ENCODE peak calls at places on chromosomes 7 and 10, in eight cellular contexts. P is neuronal stem cell, F is DND-41, C is GM23248, U is mesendoderm, W is hepatocyte, Y is HL-60, A is stomach. X is an unnamed sample.

GRCh38 chr7:40887099-40887498 is 752.3 kb downstream of the SUGCT start:
- DNase-seq in A (no peak), F (no peak), P (no peak), C (peak), W (no peak), U (no peak), Y (no peak), X (no peak)

GRCh38 chr7:27148776-27149641 is 1.4 kb upstream of the HOXA6 start:
- DNase-seq in W (no peak), C (peak), P (no peak), F (no peak), U (no peak), Y (no peak), A (no peak), X (peak)

GRCh38 chr7:81284576-81284975 is 365.7 kb upstream of the SEMA3C start:
- DNase-seq in Y (no peak), F (no peak), C (peak), A (no peak), U (peak), P (no peak), W (no peak), X (no peak)

GRCh38 chr7:40298421-40298820 is 163.6 kb downstream of the SUGCT start:
- DNase-seq in A (no peak), P (no peak), W (no peak), F (no peak), C (peak), U (no peak), Y (no peak), X (no peak)

GRCh38 chr7:21953766-21954165 is 8.1 kb upstream of the CDCA7L start:
- DNase-seq in U (no peak), C (no peak), W (no peak), Y (no peak), F (no peak), A (no peak), P (no peak), X (no peak)

GRCh38 chr10:93947055-93947454 is 46.7 kb upstream of the PLCE1 start:
- DNase-seq in A (no peak), F (no peak), Y (no peak), U (peak), P (no peak), C (peak), W (peak), X (no peak)

GRCh38 chr7:17408904-17409290 is 110.4 kb downstream of the AHR start:
- DNase-seq in C (peak), U (no peak), P (no peak), F (no peak), W (no peak), Y (no peak), A (no peak), X (no peak)

GRCh38 chr10:75079436-75080083 is 31.9 kb upstream of the SAMD8 start:
- DNase-seq in W (no peak), C (no peak), U (peak), P (no peak), F (no peak), A (no peak), Y (no peak), X (no peak)

GRCh38 chr7:100626055-100626454 is 13.7 kb downstream of the MOSPD3 start:
- DNase-seq in P (no peak), W (no peak), F (no peak), Y (no peak), C (no peak), U (no peak), A (no peak), X (no peak)

GRCh38 chr7:74479066-74479781 is 25.5 kb downstream of the GTF2IRD1 start:
- DNase-seq in Y (no peak), C (peak), P (no peak), U (no peak), F (no peak), A (peak), W (no peak), X (no peak)

GRCh38 chr7:50793115-50793946 is 10.6 kb upstream of the GRB10 start:
- DNase-seq in Y (peak), A (peak), W (peak), C (peak), U (peak), P (peak), F (no peak), X (no peak)

GRCh38 chr10:73601486-73601921 is 10.4 kb upstream of the USP54 start:
- DNase-seq in F (no peak), P (no peak), C (no peak), A (peak), U (peak), W (peak), Y (no peak), X (no peak)

GRCh38 chr7:156117542-156118245 is 305.4 kb upstream of the SHH start:
- DNase-seq in P (no peak), Y (no peak), F (no peak), C (no peak), U (no peak), W (no peak), A (no peak), X (no peak)

GRCh38 chr10:228366-228765 is 93.1 kb downstream of the ZMYND11 start:
- DNase-seq in Y (no peak), C (no peak), W (no peak), U (no peak), P (no peak), F (no peak), A (no peak), X (no peak)
- H3K27ac ChIP-seq in Y (no peak), C (no peak), W (no peak), U (no peak), P (no peak), F (no peak), A (no peak), X (no peak)

DNA sequence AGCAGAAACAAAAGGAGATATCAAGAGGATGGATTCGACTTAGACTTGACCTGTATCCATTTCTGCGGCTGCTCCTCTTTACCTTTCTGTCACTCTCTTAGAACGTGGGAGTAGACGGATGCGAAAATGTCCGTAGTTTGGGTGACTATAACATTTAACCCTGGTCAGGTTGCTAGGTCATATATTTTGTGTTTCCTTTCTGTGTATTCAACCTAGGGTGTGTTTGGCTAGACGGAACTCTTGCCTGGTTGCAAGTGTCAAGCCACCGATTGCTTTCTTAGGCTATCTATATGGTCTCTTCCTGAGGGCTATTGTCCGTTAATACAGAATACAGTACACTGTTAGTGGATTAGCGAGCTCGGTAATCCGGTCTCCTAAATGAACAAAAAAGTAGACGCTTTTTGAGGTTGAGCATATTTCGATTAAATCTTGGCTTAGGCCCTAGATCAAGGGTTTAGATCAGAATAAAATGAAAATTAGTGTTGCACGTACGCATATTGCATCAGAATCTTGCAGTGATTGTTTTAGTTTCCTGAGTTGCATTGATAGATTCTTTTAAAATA is 1.2 kb downstream of the PTEN start:
- DNase-seq in A (no peak), U (peak), C (peak), W (no peak), Y (no peak), F (no peak), P (peak), X (no peak)
- H3K27ac ChIP-seq in A (peak), U (peak), C (peak), W (peak), Y (peak), F (peak), P (no peak), X (peak)

DNA sequence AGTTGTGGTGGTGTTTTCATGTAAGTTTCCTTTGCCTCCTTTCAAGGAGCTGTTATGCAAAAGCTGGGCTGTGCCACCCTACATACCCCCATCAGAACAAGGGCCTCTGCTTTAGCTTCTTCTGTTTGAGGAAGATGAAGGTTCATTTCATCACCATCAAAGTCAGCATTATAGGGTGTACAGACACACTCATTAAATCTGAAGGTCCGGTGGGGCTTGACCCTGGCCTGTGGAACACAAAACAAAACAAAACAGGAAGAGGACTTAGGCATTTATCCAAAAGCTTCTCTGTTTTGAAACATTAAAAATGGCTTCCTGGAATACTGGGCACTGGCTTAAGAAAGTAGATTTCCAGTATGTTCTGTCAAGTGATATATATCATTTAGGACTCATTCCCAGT is 15.8 kb downstream of the POLR3A start:
- DNase-seq in F (no peak), Y (no peak), A (no peak), C (no peak), P (no peak), U (no peak), W (no peak), X (no peak)
- H3K27ac ChIP-seq in F (no peak), Y (no peak), A (no peak), C (no peak), P (no peak), U (no peak), W (no peak), X (no peak)

GRCh38 chr7:2018786-2019692 is 213.7 kb downstream of the MAD1L1 start:
- DNase-seq in Y (peak), A (no peak), W (peak), U (peak), P (no peak), F (no peak), C (peak), X (no peak)
- H3K27ac ChIP-seq in Y (peak), A (peak), W (peak), U (no peak), P (no peak), F (no peak), C (peak), X (peak)

DNA sequence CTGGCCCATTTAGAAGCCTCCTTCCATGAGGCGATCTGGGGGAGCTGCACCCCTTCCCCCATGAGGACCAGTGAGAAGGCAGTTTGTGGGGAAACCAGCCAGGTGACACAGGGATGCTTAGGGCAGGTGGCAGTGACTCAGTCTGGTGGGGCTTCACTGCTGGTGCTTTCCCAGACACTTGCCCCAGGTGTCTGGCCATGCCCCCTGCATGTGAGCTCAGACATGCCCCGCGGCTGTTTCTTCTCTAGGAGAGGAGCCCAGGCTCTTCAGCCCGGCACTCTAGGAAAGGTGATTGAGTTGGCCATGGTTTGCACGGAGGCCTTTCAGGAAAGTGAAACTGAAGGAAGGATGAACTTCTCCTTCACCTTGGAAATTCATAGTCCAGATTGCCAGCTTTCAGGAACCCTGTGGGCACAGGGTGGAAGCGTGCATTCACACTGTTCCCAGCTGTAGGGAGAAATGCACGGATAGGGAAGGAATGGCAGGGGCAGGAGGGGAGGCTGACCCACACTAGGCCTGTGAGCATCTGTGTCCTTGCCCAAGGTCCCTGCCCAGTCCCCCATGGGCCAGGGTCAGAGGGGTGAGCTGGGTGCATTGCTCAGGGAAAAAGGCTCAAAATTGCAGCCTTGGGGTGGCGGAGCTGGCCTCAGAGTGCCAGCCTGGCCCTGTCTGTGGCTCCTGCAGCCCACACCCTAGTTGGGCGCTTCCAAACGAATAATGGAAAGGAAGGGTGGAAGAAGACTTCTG is 359.1 kb downstream of the GLRX3 start:
- DNase-seq in U (no peak), P (no peak), W (no peak), A (no peak), F (no peak), C (no peak), Y (no peak), X (no peak)
- H3K27ac ChIP-seq in U (no peak), P (no peak), W (no peak), A (no peak), F (no peak), C (no peak), Y (no peak), X (no peak)

GRCh38 chr10:126334272-126334671 is 54.0 kb downstream of the ADAM12 start:
- DNase-seq in Y (no peak), P (no peak), A (no peak), C (no peak), W (no peak), U (no peak), F (no peak), X (no peak)
- H3K27ac ChIP-seq in Y (no peak), P (no peak), A (no peak), C (no peak), W (no peak), U (no peak), F (no peak), X (no peak)

DNA sequence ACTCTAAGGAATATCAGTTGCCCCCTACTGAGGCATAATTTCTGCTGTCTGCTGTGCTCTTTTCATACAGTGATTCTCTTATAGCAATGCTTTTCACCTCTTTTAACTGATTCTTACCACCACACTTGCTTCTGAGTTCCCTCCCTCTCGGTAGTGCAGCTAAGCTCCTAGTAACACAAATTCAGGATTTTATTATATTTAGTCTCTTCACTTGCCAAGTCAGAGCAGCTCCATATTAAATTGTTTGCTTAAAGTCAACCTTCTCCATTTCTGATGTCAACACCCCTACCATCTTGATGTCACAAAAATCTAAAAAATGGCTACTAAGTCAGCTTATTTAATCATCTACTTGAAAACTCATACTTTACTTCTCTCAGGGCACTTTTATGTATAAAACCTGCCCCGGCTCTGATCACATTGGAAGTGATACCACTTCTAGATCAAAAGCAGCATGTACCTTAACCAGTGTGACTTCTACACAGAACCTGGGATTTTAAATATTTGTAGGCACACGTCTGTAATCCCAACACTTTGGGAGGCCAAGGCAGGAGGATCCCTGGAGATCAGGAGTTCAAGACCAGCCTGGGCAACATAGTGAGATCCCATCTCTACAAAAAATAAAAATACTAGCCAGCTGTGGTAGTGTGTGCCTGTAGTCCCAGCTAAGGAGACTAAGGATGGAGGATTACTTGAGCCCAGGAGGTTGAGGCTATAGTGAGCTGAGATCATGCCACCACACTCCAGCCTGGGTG is 55.3 kb downstream of the GDI2 start:
- DNase-seq in F (no peak), A (no peak), P (no peak), W (no peak), C (no peak), Y (no peak), U (no peak), X (no peak)
- H3K27ac ChIP-seq in F (no peak), A (no peak), P (no peak), W (no peak), C (no peak), Y (no peak), U (no peak), X (no peak)

DNA sequence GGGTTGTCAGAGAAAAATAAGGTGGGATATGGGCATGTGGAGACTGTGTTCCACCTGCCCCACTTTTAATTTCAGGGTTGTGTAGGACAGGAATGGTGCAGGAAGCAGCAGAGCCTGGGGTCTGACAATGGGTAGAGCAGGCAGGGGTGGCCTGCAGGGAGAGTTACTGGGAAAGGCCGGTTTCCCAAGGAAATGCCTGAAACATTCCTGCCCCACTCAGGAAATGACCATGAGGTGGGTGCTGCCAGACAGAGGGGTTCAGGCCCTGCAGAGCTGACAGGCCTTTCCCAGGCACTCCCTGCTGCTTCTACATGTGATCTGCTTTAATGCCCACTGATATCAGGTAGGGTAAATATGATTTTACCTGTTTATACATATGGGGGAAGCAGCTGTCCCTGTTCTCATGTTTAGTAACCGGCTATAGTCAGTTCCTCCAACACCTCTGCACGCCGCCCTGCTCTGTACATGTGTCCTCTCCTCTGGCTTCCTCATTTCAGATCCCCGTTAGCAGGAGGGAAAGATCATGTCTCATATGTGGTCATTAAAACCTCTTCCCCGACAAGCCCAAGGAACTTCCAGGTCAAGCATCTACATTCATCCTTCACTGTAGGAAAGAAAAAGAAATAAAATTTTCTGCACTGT is 118.6 kb upstream of the PRSS58 start:
- DNase-seq in A (no peak), F (no peak), C (no peak), Y (peak), U (peak), W (no peak), P (no peak), X (no peak)
- H3K27ac ChIP-seq in A (no peak), F (peak), C (no peak), Y (peak), U (no peak), W (no peak), P (no peak), X (no peak)

GRCh38 chr7:76106893-76107292 is 59.0 kb downstream of the MDH2 start:
- DNase-seq in W (no peak), P (no peak), C (no peak), Y (no peak), U (no peak), F (no peak), A (no peak), X (no peak)
- H3K27ac ChIP-seq in W (no peak), P (no peak), C (no peak), Y (no peak), U (no peak), F (no peak), A (no peak), X (no peak)